ENCODE peak calls at places on chromosomes 3 and 15, in ten cellular contexts. One of them, this sample, is unnamed. For H3K27me3 and H3K4me1, the result is how much of the 10 kb centered on the place peaks cover.

GRCh38 chr3:64360261-64360660 is 135.0 kb upstream of the PRICKLE2 start:
- DNase-seq in tibial artery: no peak
- DNase-seq in uterus: no peak
- DNase-seq in effector memory CD4-positive, alpha-beta T cell: no peak
- DNase-seq in psoas muscle: no peak
- DNase-seq in IMR-90: no peak
- DNase-seq in lower lobe of right lung: no peak
- DNase-seq in upper lobe of right lung: no peak
- DNase-seq in sigmoid colon: no peak
- DNase-seq in adrenal gland: no peak
- DNase-seq in this sample: no peak

GRCh38 chr15:67824900-67825879 is at the start of gene SKOR1:
- DNase-seq in tibial artery: peak
- DNase-seq in uterus: no peak
- DNase-seq in effector memory CD4-positive, alpha-beta T cell: no peak
- DNase-seq in psoas muscle: no peak
- DNase-seq in IMR-90: peak
- DNase-seq in lower lobe of right lung: no peak
- DNase-seq in upper lobe of right lung: peak
- DNase-seq in sigmoid colon: peak
- DNase-seq in adrenal gland: no peak
- DNase-seq in this sample: peak

GRCh38 chr3:45464336-45464809 is 76.0 kb downstream of the LARS2 start:
- DNase-seq in tibial artery: no peak
- DNase-seq in uterus: no peak
- DNase-seq in effector memory CD4-positive, alpha-beta T cell: no peak
- DNase-seq in psoas muscle: no peak
- DNase-seq in IMR-90: peak
- DNase-seq in lower lobe of right lung: peak
- DNase-seq in upper lobe of right lung: no peak
- DNase-seq in sigmoid colon: no peak
- DNase-seq in adrenal gland: peak
- DNase-seq in this sample: peak

GRCh38 chr15:66167854-66168253 is 85.7 kb downstream of the MEGF11 start:
- DNase-seq in tibial artery: no peak
- DNase-seq in uterus: no peak
- DNase-seq in effector memory CD4-positive, alpha-beta T cell: no peak
- DNase-seq in psoas muscle: no peak
- DNase-seq in IMR-90: no peak
- DNase-seq in lower lobe of right lung: no peak
- DNase-seq in upper lobe of right lung: no peak
- DNase-seq in sigmoid colon: no peak
- DNase-seq in adrenal gland: no peak
- DNase-seq in this sample: no peak

GRCh38 chr3:51975857-51976549 is 1.1 kb downstream of the ABHD14A start:
- DNase-seq in tibial artery: peak
- DNase-seq in uterus: peak
- DNase-seq in effector memory CD4-positive, alpha-beta T cell: no peak
- DNase-seq in psoas muscle: peak
- DNase-seq in IMR-90: peak
- DNase-seq in lower lobe of right lung: peak
- DNase-seq in upper lobe of right lung: peak
- DNase-seq in sigmoid colon: peak
- DNase-seq in adrenal gland: peak
- DNase-seq in this sample: peak

GRCh38 chr3:9012521-9012920 is 49.2 kb upstream of the RAD18 start:
- DNase-seq in tibial artery: no peak
- DNase-seq in uterus: no peak
- DNase-seq in effector memory CD4-positive, alpha-beta T cell: no peak
- DNase-seq in psoas muscle: no peak
- DNase-seq in IMR-90: no peak
- DNase-seq in lower lobe of right lung: no peak
- DNase-seq in upper lobe of right lung: no peak
- DNase-seq in sigmoid colon: no peak
- DNase-seq in adrenal gland: no peak
- DNase-seq in this sample: no peak

GRCh38 chr15:60718661-60719069 is 239.7 kb upstream of the ICE2 start:
- DNase-seq in tibial artery: no peak
- DNase-seq in uterus: no peak
- DNase-seq in effector memory CD4-positive, alpha-beta T cell: no peak
- DNase-seq in psoas muscle: no peak
- DNase-seq in IMR-90: no peak
- DNase-seq in lower lobe of right lung: no peak
- DNase-seq in upper lobe of right lung: no peak
- DNase-seq in sigmoid colon: no peak
- DNase-seq in adrenal gland: no peak
- DNase-seq in this sample: no peak

GRCh38 chr3:140920029-140920428 is 21.6 kb upstream of the SLC25A36 start:
- DNase-seq in tibial artery: no peak
- DNase-seq in uterus: no peak
- DNase-seq in effector memory CD4-positive, alpha-beta T cell: no peak
- DNase-seq in psoas muscle: no peak
- DNase-seq in IMR-90: no peak
- DNase-seq in lower lobe of right lung: no peak
- DNase-seq in upper lobe of right lung: no peak
- DNase-seq in sigmoid colon: no peak
- DNase-seq in adrenal gland: no peak
- DNase-seq in this sample: no peak

GRCh38 chr3:197599089-197599765 is 43.5 kb upstream of the BDH1 start:
- DNase-seq in tibial artery: peak
- DNase-seq in uterus: peak
- DNase-seq in effector memory CD4-positive, alpha-beta T cell: peak
- DNase-seq in psoas muscle: peak
- DNase-seq in IMR-90: peak
- DNase-seq in lower lobe of right lung: peak
- DNase-seq in upper lobe of right lung: peak
- DNase-seq in sigmoid colon: peak
- DNase-seq in adrenal gland: peak
- DNase-seq in this sample: peak

GRCh38 chr15:48012191-48012590 is 108.6 kb upstream of the SLC24A5 start:
- DNase-seq in tibial artery: no peak
- DNase-seq in uterus: no peak
- DNase-seq in effector memory CD4-positive, alpha-beta T cell: no peak
- DNase-seq in psoas muscle: no peak
- DNase-seq in IMR-90: no peak
- DNase-seq in lower lobe of right lung: no peak
- DNase-seq in upper lobe of right lung: no peak
- DNase-seq in sigmoid colon: no peak
- DNase-seq in adrenal gland: no peak
- DNase-seq in this sample: no peak

GRCh38 chr3:58116161-58116955 is 94.4 kb downstream of the DNASE1L3 start:
- DNase-seq in tibial artery: no peak
- DNase-seq in uterus: no peak
- DNase-seq in effector memory CD4-positive, alpha-beta T cell: peak
- DNase-seq in psoas muscle: no peak
- DNase-seq in IMR-90: no peak
- DNase-seq in lower lobe of right lung: no peak
- DNase-seq in upper lobe of right lung: no peak
- DNase-seq in sigmoid colon: no peak
- DNase-seq in adrenal gland: no peak
- DNase-seq in this sample: no peak

GRCh38 chr3:75001330-75001729 is 386.9 kb upstream of the CNTN3 start:
- DNase-seq in tibial artery: no peak
- DNase-seq in uterus: no peak
- DNase-seq in effector memory CD4-positive, alpha-beta T cell: no peak
- DNase-seq in psoas muscle: no peak
- DNase-seq in IMR-90: peak
- DNase-seq in lower lobe of right lung: no peak
- DNase-seq in upper lobe of right lung: no peak
- DNase-seq in sigmoid colon: no peak
- DNase-seq in adrenal gland: no peak
- DNase-seq in this sample: no peak

GRCh38 chr3:187939891-187940290 is 194.6 kb upstream of the BCL6 start:
- DNase-seq in tibial artery: no peak
- DNase-seq in uterus: no peak
- DNase-seq in effector memory CD4-positive, alpha-beta T cell: no peak
- DNase-seq in psoas muscle: no peak
- DNase-seq in IMR-90: no peak
- DNase-seq in lower lobe of right lung: no peak
- DNase-seq in upper lobe of right lung: no peak
- DNase-seq in sigmoid colon: no peak
- DNase-seq in adrenal gland: no peak
- DNase-seq in this sample: no peak

GRCh38 chr15:34011476-34011875 is 27.5 kb downstream of the AVEN start:
- DNase-seq in tibial artery: no peak
- DNase-seq in uterus: no peak
- DNase-seq in effector memory CD4-positive, alpha-beta T cell: no peak
- DNase-seq in psoas muscle: no peak
- DNase-seq in IMR-90: no peak
- DNase-seq in lower lobe of right lung: no peak
- DNase-seq in upper lobe of right lung: no peak
- DNase-seq in sigmoid colon: no peak
- DNase-seq in adrenal gland: no peak
- DNase-seq in this sample: no peak

GRCh38 chr3:13667330-13667729 is 118.4 kb downstream of the FBLN2 start:
- DNase-seq in tibial artery: no peak
- DNase-seq in uterus: no peak
- DNase-seq in effector memory CD4-positive, alpha-beta T cell: no peak
- DNase-seq in psoas muscle: no peak
- DNase-seq in IMR-90: no peak
- DNase-seq in lower lobe of right lung: no peak
- DNase-seq in upper lobe of right lung: no peak
- DNase-seq in sigmoid colon: no peak
- DNase-seq in adrenal gland: no peak
- DNase-seq in this sample: no peak

GRCh38 chr3:72247645-72248388 is 462.9 kb upstream of the PROK2 start:
- DNase-seq in tibial artery: no peak
- DNase-seq in uterus: no peak
- DNase-seq in effector memory CD4-positive, alpha-beta T cell: no peak
- DNase-seq in psoas muscle: no peak
- DNase-seq in IMR-90: no peak
- DNase-seq in lower lobe of right lung: no peak
- DNase-seq in upper lobe of right lung: no peak
- DNase-seq in sigmoid colon: no peak
- DNase-seq in adrenal gland: no peak
- DNase-seq in this sample: no peak

GRCh38 chr3:46460051-46460450 is 4.7 kb downstream of the LTF start:
- DNase-seq in tibial artery: no peak
- DNase-seq in uterus: no peak
- DNase-seq in effector memory CD4-positive, alpha-beta T cell: no peak
- DNase-seq in psoas muscle: no peak
- DNase-seq in IMR-90: no peak
- DNase-seq in lower lobe of right lung: no peak
- DNase-seq in upper lobe of right lung: no peak
- DNase-seq in sigmoid colon: no peak
- DNase-seq in adrenal gland: no peak
- DNase-seq in this sample: no peak

GRCh38 chr3:150635076-150635475 is 32.0 kb downstream of the SELENOT start:
- DNase-seq in tibial artery: no peak
- DNase-seq in uterus: no peak
- DNase-seq in effector memory CD4-positive, alpha-beta T cell: no peak
- DNase-seq in psoas muscle: no peak
- DNase-seq in IMR-90: no peak
- DNase-seq in lower lobe of right lung: no peak
- DNase-seq in upper lobe of right lung: no peak
- DNase-seq in sigmoid colon: no peak
- DNase-seq in adrenal gland: no peak
- DNase-seq in this sample: no peak

GRCh38 chr3:80677796-80678195 is 910.0 kb upstream of the ROBO1 start:
- DNase-seq in tibial artery: no peak
- DNase-seq in uterus: no peak
- DNase-seq in effector memory CD4-positive, alpha-beta T cell: no peak
- DNase-seq in psoas muscle: no peak
- DNase-seq in IMR-90: no peak
- DNase-seq in lower lobe of right lung: no peak
- DNase-seq in upper lobe of right lung: no peak
- DNase-seq in sigmoid colon: no peak
- DNase-seq in adrenal gland: no peak
- DNase-seq in this sample: no peak

GRCh38 chr15:39582977-39583585 is 2.2 kb downstream of the THBS1 start:
- DNase-seq in tibial artery: no peak
- DNase-seq in uterus: no peak
- DNase-seq in effector memory CD4-positive, alpha-beta T cell: no peak
- DNase-seq in psoas muscle: no peak
- DNase-seq in IMR-90: no peak
- DNase-seq in lower lobe of right lung: no peak
- DNase-seq in upper lobe of right lung: no peak
- DNase-seq in sigmoid colon: no peak
- DNase-seq in adrenal gland: no peak
- DNase-seq in this sample: no peak
- H3K4me3 ChIP-seq in tibial artery: peak
- H3K4me3 ChIP-seq in uterus: peak
- H3K4me3 ChIP-seq in effector memory CD4-positive, alpha-beta T cell: no peak
- H3K4me3 ChIP-seq in psoas muscle: peak
- H3K4me3 ChIP-seq in IMR-90: peak
- H3K4me3 ChIP-seq in lower lobe of right lung: peak
- H3K4me3 ChIP-seq in upper lobe of right lung: peak
- H3K4me3 ChIP-seq in sigmoid colon: peak
- H3K4me3 ChIP-seq in adrenal gland: peak
- H3K4me3 ChIP-seq in this sample: no peak

GRCh38 chr15:68844856-68845550 is 24.3 kb upstream of the ANP32A start:
- DNase-seq in tibial artery: no peak
- DNase-seq in uterus: no peak
- DNase-seq in effector memory CD4-positive, alpha-beta T cell: no peak
- DNase-seq in psoas muscle: no peak
- DNase-seq in IMR-90: no peak
- DNase-seq in lower lobe of right lung: no peak
- DNase-seq in upper lobe of right lung: no peak
- DNase-seq in sigmoid colon: no peak
- DNase-seq in adrenal gland: no peak
- DNase-seq in this sample: no peak
- H3K27me3 ChIP-seq in tibial artery: under half
- H3K27me3 ChIP-seq in uterus: under half
- H3K27me3 ChIP-seq in effector memory CD4-positive, alpha-beta T cell: under half
- H3K27me3 ChIP-seq in psoas muscle: under half
- H3K27me3 ChIP-seq in IMR-90: under half
- H3K27me3 ChIP-seq in lower lobe of right lung: half or more
- H3K27me3 ChIP-seq in upper lobe of right lung: half or more
- H3K27me3 ChIP-seq in sigmoid colon: under half
- H3K27me3 ChIP-seq in adrenal gland: half or more
- H3K27me3 ChIP-seq in this sample: under half

GRCh38 chr15:44667039-44667360 is 3.5 kb upstream of the SPG11 start:
- DNase-seq in tibial artery: no peak
- DNase-seq in uterus: no peak
- DNase-seq in effector memory CD4-positive, alpha-beta T cell: no peak
- DNase-seq in psoas muscle: no peak
- DNase-seq in IMR-90: no peak
- DNase-seq in lower lobe of right lung: no peak
- DNase-seq in upper lobe of right lung: no peak
- DNase-seq in sigmoid colon: no peak
- DNase-seq in adrenal gland: no peak
- DNase-seq in this sample: no peak
- H3K4me1 ChIP-seq in tibial artery: under half
- H3K4me1 ChIP-seq in uterus: under half
- H3K4me1 ChIP-seq in effector memory CD4-positive, alpha-beta T cell: half or more
- H3K4me1 ChIP-seq in psoas muscle: under half
- H3K4me1 ChIP-seq in IMR-90: under half
- H3K4me1 ChIP-seq in lower lobe of right lung: under half
- H3K4me1 ChIP-seq in upper lobe of right lung: under half
- H3K4me1 ChIP-seq in sigmoid colon: under half
- H3K4me1 ChIP-seq in adrenal gland: under half
- H3K4me1 ChIP-seq in this sample: under half

DNA sequence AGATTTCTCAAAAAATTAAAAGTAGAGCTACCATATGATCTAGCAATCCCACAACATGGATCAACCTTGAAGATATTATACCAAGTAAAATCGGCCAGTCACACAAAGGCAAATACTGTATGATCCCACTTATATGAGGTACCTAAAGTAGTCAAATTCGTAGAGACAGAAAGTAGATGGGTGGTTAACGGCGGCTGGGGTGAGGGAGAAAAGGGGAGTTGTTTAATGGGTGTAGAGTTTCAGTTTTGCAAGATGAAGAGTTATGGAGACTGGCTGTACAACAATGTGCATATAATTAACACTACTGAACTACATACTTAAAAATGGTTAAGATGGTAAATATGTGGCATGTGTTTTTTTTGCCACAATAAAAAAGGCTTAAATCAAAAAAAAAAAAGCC is 60.5 kb downstream of the GPR176 start:
- DNase-seq in tibial artery: no peak
- DNase-seq in uterus: no peak
- DNase-seq in effector memory CD4-positive, alpha-beta T cell: no peak
- DNase-seq in psoas muscle: no peak
- DNase-seq in IMR-90: no peak
- DNase-seq in lower lobe of right lung: no peak
- DNase-seq in upper lobe of right lung: no peak
- DNase-seq in sigmoid colon: no peak
- DNase-seq in adrenal gland: no peak
- DNase-seq in this sample: no peak
- H3K4me3 ChIP-seq in tibial artery: no peak
- H3K4me3 ChIP-seq in uterus: no peak
- H3K4me3 ChIP-seq in effector memory CD4-positive, alpha-beta T cell: no peak
- H3K4me3 ChIP-seq in psoas muscle: no peak
- H3K4me3 ChIP-seq in IMR-90: no peak
- H3K4me3 ChIP-seq in lower lobe of right lung: no peak
- H3K4me3 ChIP-seq in upper lobe of right lung: no peak
- H3K4me3 ChIP-seq in sigmoid colon: no peak
- H3K4me3 ChIP-seq in adrenal gland: no peak
- H3K4me3 ChIP-seq in this sample: no peak